ENCODE peak calls at places on chromosome 21, in four cellular contexts. B, D, M and N are unnamed samples.

GRCh38 chr21:22904385-22904784 is 1906.2 kb downstream of the NCAM2 start:
- DNase-seq in B (no peak), D (no peak), M (no peak), N (no peak)

GRCh38 chr21:41426656-41427311 is 745 bp downstream of the MX1 start:
- DNase-seq in B (no peak), D (no peak), M (no peak), N (no peak)

GRCh38 chr21:42299324-42300044 is 15.7 kb downstream of the TFF3 start:
- DNase-seq in B (no peak), D (no peak), M (no peak), N (no peak)

GRCh38 chr21:39805983-39806382 is 61.0 kb downstream of the IGSF5 start:
- DNase-seq in B (no peak), D (no peak), M (no peak), N (no peak)

GRCh38 chr21:40567511-40567910 is 279.4 kb downstream of the DSCAM start:
- DNase-seq in B (no peak), D (no peak), M (no peak), N (no peak)

GRCh38 chr21:26385721-26386120 is 187.4 kb downstream of the CYYR1 start:
- DNase-seq in B (no peak), D (no peak), M (no peak), N (no peak)

GRCh38 chr21:27269646-27270045 is 302.8 kb upstream of the ADAMTS5 start:
- DNase-seq in B (no peak), D (no peak), M (no peak), N (no peak)

GRCh38 chr21:30813174-30813573 is at the start of gene KRTAP8-1:
- DNase-seq in B (no peak), D (no peak), M (no peak), N (no peak)

GRCh38 chr21:42571391-42572150 is 57.9 kb downstream of the SLC37A1 start:
- DNase-seq in B (no peak), D (no peak), M (no peak), N (no peak)

GRCh38 chr21:42466700-42467612 is 29.1 kb downstream of the RSPH1 start:
- DNase-seq in B (no peak), D (no peak), M (peak), N (peak)

GRCh38 chr21:42648606-42649005 is 4.8 kb upstream of the PDE9A start:
- DNase-seq in B (no peak), D (no peak), M (no peak), N (no peak)

GRCh38 chr21:19340303-19340702 is 936.7 kb upstream of the TMPRSS15 start:
- DNase-seq in B (no peak), D (no peak), M (no peak), N (no peak)

GRCh38 chr21:15309022-15309590 is 244.3 kb upstream of the NRIP1 start:
- DNase-seq in B (no peak), D (no peak), M (no peak), N (no peak)

GRCh38 chr21:17497345-17497744 is 15.5 kb upstream of the CXADR start:
- DNase-seq in B (no peak), D (no peak), M (no peak), N (no peak)

GRCh38 chr21:39669485-39669884 is 56.7 kb downstream of the B3GALT5 start:
- DNase-seq in B (no peak), D (no peak), M (no peak), N (no peak)

DNA sequence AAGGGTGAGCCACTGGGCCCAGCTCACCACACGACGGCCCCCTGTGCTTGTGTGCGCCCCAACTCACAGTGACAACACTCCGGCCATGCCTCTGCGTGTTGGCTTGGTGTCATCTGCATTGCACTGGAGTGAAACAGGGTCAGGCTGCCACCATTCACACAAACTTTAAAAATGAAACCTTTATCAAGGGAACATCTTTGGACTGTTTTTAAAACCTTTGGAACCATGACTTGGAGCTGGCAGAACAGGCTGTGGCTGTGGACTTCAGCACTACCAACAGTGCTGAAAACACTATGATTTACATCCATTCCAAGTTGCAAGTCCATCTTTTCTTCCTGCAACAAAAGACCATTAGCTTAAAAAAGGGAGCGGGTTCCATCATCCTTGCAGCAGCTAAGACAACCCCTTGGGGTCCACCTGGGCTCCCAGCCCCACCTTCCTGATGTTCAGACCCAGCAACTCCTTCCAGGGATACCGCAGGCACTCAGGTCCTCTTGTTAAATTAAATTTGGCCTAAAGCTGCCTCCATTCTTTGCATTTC is 25.6 kb downstream of the POFUT2 start:
- DNase-seq in B (no peak), D (no peak), M (no peak), N (no peak)
- TF ChIP-seq SRF in B (no peak), D (no peak), M (no peak), N (no peak)

GRCh38 chr21:37565530-37566223 is 199.1 kb downstream of the DYRK1A start:
- DNase-seq in B (no peak), D (no peak), M (peak), N (no peak)

GRCh38 chr21:37566790-37567725 is 200.5 kb downstream of the DYRK1A start:
- DNase-seq in B (no peak), D (no peak), M (peak), N (no peak)

GRCh38 chr21:37571442-37571841 is 204.9 kb downstream of the DYRK1A start:
- DNase-seq in B (no peak), D (no peak), M (no peak), N (no peak)

GRCh38 chr21:37568415-37568814 is 201.8 kb downstream of the DYRK1A start:
- DNase-seq in B (no peak), D (no peak), M (no peak), N (no peak)

DNA sequence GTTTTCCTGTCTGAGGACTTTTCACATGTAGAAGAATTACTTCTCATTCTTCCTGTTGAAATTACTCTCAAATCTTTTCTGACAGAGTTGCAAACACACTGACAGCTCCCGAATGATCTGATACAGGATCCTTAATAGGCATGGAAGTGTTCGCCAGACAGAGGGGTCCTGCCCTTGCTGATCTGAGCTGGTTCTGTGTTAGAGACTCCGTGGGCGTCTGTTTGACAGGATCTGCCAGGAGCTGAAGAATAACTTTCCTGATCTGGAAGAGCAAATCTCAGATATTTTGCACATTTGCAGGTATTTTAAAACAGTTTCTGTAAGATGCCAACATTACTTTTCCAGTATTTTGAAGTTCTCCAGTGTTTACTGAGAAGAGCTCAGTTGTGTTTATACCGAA is 202.3 kb downstream of the DYRK1A start:
- DNase-seq in B (no peak), D (no peak), M (no peak), N (no peak)
- TF ChIP-seq RAD21 in B (no peak), D (no peak), M (no peak), N (no peak)

GRCh38 chr21:45481566-45481965 is 60.7 kb downstream of the SLC19A1 start:
- DNase-seq in B (no peak), D (no peak), M (no peak), N (no peak)

GRCh38 chr21:45478816-45479669 is 63.2 kb downstream of the SLC19A1 start:
- DNase-seq in B (no peak), D (no peak), M (no peak), N (no peak)

GRCh38 chr21:45478115-45478801 is 64.0 kb downstream of the SLC19A1 start:
- DNase-seq in B (no peak), D (peak), M (peak), N (peak)

GRCh38 chr21:45480701-45481500 is 61.3 kb downstream of the SLC19A1 start:
- DNase-seq in B (no peak), D (no peak), M (no peak), N (no peak)

DNA sequence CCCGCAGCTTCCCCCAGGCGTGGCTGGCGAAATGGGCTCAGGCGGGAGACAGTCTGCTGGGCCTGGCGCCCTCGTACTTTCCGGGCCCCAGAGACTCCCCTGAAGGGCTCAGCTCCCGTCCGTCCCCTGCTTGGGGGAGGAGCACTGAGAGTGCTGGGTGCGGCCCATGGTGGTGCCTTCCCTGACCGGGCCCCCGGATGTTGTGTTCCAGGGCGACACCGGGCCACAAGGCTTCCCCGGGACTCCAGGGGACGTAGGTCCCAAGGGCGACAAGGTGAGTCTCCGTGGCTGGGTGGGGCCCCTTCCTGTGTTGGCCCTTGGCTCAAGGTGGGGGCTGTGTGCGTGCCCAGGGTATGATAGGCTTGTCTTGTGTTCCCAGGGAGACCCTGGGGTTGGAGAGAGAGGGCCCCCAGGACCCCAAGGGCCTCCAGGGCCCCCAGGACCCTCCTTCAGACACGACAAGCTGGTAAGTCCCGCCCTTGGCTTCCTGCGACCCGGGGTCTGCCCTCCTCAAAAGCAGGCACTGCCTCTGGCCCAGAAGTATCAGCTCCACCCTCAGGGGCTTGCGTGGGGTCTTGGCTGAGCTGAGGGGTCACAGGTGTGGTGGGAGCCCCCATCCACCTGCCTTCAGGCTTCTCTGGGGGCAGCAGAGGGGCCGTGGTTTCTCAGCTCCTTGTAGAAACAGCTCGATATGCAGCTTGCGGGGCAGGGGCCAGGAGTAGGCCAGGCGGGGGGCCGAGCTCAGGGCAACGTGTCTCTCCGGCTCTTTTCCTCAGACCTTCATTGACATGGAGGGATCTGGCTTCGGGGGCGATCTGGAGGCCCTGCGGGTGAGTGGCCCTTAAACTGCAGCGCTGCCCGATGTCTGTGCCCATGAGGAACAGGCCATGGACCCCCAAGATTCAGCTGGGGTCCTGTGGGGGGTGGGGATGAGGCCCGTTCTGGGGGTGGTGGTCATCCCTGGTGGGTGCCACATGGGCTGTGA is 62.3 kb downstream of the SLC19A1 start:
- DNase-seq in B (no peak), D (no peak), M (no peak), N (no peak)
- TF ChIP-seq ZNF274 in B (no peak), D (no peak), M (no peak), N (no peak)

GRCh38 chr21:36217711-36218110 is 61.1 kb downstream of the DOP1B start:
- DNase-seq in B (no peak), D (no peak), M (no peak), N (no peak)
- TF ChIP-seq SRF in B (no peak), D (no peak), M (no peak), N (no peak)

DNA sequence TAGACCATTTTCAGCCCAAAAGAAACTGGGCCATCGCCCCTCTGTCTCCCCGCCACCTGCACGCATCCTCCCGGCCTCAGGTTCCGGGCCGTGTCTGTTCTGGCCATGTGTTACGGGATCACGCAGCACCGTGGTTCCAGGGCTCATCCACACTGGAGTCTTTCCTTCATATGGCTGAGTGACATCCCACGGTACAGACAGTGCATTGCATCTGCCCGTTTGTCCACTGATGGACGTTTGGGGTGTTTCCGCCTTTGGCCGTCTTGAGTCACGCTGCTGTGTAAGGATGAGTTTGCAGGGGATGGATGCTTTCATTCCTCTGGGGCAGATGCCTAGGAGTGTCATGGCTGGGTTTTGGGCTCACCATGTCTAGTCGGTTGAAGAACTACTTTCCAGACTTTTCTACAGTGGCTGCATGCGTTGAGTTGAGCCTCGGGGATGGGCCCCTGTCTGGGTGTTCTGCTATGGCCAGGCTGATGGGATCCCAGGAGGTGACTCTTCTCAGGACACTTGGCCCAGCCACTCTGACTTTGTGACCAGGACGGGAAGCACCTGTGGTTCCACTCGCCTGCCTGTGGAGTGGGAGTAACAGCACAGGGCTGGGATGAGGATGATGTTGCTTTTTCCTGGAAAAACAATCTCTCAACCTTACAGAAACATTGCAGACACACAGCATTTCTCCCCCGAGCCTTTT is 16.8 kb downstream of the RRP1 start:
- DNase-seq in B (no peak), D (no peak), M (no peak), N (no peak)
- TF ChIP-seq RAD21 in B (no peak), D (no peak), M (no peak), N (no peak)

DNA sequence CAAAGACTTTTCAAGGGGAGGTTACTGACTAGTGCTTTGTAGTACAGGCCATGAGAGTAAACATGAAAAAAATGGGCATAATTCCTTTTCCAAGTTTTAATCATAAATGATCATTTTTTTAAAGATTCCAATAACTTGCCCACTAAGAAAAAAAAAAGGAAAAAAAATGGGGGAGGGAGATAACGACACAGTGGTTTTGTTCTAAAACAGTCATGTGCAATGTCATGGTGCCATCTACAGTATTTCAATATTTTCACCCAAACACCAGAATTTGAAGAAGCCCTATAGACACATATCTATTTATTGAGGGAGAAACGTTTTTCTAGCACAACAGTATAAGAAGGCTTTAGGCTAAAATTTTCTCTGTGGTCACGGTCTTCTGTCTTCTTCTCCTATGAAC is 250.2 kb downstream of the LTN1 start:
- DNase-seq in B (no peak), D (no peak), M (no peak), N (no peak)
- TF ChIP-seq ZNF274 in B (no peak), D (no peak), M (no peak), N (no peak)

GRCh38 chr21:34061983-34062382 is 11.4 kb upstream of the MRPS6 start:
- DNase-seq in B (no peak), D (no peak), M (peak), N (peak)
- TF ChIP-seq SRF in B (no peak), D (no peak), M (no peak), N (no peak)

GRCh38 chr21:32101206-32101763 is 177.6 kb downstream of the MIS18A start:
- DNase-seq in B (no peak), D (no peak), M (no peak), N (no peak)
- TF ChIP-seq RAD21 in B (no peak), D (no peak), M (no peak), N (no peak)

DNA sequence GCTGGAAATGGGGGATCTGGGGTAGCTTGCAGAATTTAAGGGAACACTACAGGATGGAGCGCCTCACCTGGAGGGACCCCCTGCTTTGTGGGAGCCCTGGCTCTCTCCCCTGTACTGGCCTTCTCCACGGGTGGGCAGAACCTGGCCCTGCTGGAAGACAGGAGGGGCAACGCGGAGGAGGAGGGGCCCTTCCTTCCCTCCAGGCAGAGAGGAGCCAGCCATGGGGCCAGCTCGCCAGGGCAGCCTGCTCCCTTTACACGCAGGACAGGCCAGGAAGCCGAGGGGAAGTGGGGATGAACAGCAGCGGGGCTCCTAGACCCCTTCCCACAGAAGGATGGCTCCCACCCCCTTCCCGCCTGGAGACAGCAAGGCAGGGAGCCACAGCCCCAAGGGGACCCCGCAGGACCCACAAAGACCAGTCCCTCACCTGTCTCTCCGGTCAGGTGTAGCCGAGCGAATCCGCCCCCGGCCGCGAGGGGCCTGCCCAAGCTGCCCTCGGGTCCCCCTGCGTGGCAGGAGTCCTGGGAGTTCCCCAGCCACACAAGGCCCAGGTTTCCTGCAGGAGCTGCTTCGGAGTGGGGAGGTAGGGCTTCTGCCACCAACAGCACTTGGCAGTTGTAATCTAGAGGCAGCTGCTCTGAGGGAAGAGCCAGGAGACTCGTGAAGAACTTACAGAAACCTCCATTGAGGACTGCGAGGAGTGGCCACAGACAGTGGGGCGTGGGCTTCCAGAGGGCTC is 1.6 kb upstream of the SLC19A1 start:
- DNase-seq in B (no peak), D (no peak), M (no peak), N (no peak)
- TF ChIP-seq ZNF274 in B (no peak), D (no peak), M (no peak), N (no peak)